ENCODE peak calls at places on chromosomes 13 and 19, in seven cellular contexts. E, W, C, P, T, U and I are unnamed samples.
A peak's percentile ranks its signal among the peaks of the same experiment; 100 is the strongest.

GRCh38 chr19:3968556-3969434 is 2.1 kb downstream of the DAPK3 start:
- DNase-seq in E (peak; percentile 79), W (peak; percentile 93), C (peak; percentile 57), P (peak; percentile 64), T (peak; percentile 79), U (peak; percentile 87), I (peak; percentile 85)

GRCh38 chr19:48966541-48967345 is 1.6 kb downstream of the FTL start:
- DNase-seq in E (no peak), W (no peak), C (no peak), P (peak; percentile 70), T (no peak), U (no peak), I (no peak)

GRCh38 chr19:33430674-33431277 is 57.3 kb downstream of the CEBPG start:
- DNase-seq in E (peak; percentile 67), W (peak; percentile 48), C (peak; percentile 83), P (peak; percentile 77), T (no peak), U (peak; percentile 71), I (peak; percentile 74)

GRCh38 chr13:63910406-63910957 is 2494.8 kb upstream of the PCDH20 start:
- DNase-seq in E (no peak), W (no peak), C (no peak), P (no peak), T (no peak), U (no peak), I (no peak)

GRCh38 chr13:52070929-52071523 is 46.5 kb downstream of the UTP14C start:
- DNase-seq in E (no peak), W (no peak), C (peak; percentile 36), P (peak; percentile 76), T (no peak), U (no peak), I (no peak)

GRCh38 chr13:60009300-60010248 is 154.2 kb downstream of the DIAPH3 start:
- DNase-seq in E (peak; percentile 94), W (no peak), C (no peak), P (peak; percentile 19), T (no peak), U (peak; percentile 82), I (no peak)

GRCh38 chr13:108919036-108919907 is 289.9 kb downstream of the MYO16 start:
- DNase-seq in E (no peak), W (no peak), C (no peak), P (no peak), T (no peak), U (no peak), I (no peak)

GRCh38 chr13:91135949-91136348 is 211.5 kb upstream of the MIR17HG start:
- DNase-seq in E (no peak), W (no peak), C (no peak), P (no peak), T (no peak), U (no peak), I (no peak)

GRCh38 chr13:79485014-79485441 is 4.1 kb downstream of the NDFIP2 start:
- DNase-seq in E (peak; percentile 56), W (peak; percentile 42), C (no peak), P (no peak), T (no peak), U (peak; percentile 59), I (no peak)

GRCh38 chr13:30312859-30313258 is 5.5 kb upstream of the KATNAL1 start:
- DNase-seq in E (no peak), W (no peak), C (no peak), P (no peak), T (no peak), U (no peak), I (no peak)

GRCh38 chr19:17415107-17415506 is 4.7 kb upstream of the MVB12A start:
- DNase-seq in E (no peak), W (no peak), C (no peak), P (no peak), T (no peak), U (no peak), I (no peak)

GRCh38 chr19:46303345-46303701 is 6.5 kb downstream of the HIF3A start:
- DNase-seq in E (no peak), W (no peak), C (no peak), P (no peak), T (no peak), U (no peak), I (no peak)
- H3K27ac ChIP-seq in E (peak overlapping the region; percentile 95), W (peak overlapping the region; percentile 97), C (no peak overlapping the region), P (no peak overlapping the region), T (peak overlapping the region; percentile 98), U (peak overlapping the region; percentile 95), I (peak overlapping the region; percentile 3)

GRCh38 chr19:41926028-41926860 is 2.0 kb downstream of the ERFL start:
- DNase-seq in E (no peak), W (no peak), C (peak; percentile 71), P (no peak), T (no peak), U (no peak), I (no peak)
- H3K27me3 ChIP-seq in E (peaks cover 93% of the 10 kb centered on the region), W (peaks cover 47% of the 10 kb centered on the region), C (peaks cover 17% of the 10 kb centered on the region), P (no peaks in the 10 kb centered on the region), T (peaks cover 8% of the 10 kb centered on the region), U (peaks cover 89% of the 10 kb centered on the region), I (no peaks in the 10 kb centered on the region)

GRCh38 chr13:39931505-39931904 is 276.0 kb downstream of the COG6 start:
- DNase-seq in E (no peak), W (no peak), C (no peak), P (no peak), T (no peak), U (no peak), I (no peak)
- TF ChIP-seq EP300 in E (no peak), W (no peak), C (no peak), P (no peak), T (no peak), U (no peak), I (no peak)

GRCh38 chr19:44848805-44849457 is 2.8 kb downstream of the NECTIN2 start:
- DNase-seq in E (no peak), W (no peak), C (peak; percentile 47), P (peak; percentile 40), T (no peak), U (no peak), I (peak; percentile 76)
- H3K27ac ChIP-seq in E (peak overlapping the region; percentile 96), W (peak overlapping the region; percentile 99), C (peak overlapping the region; percentile 53), P (peak overlapping the region; percentile 97), T (peak overlapping the region; percentile 100), U (peak overlapping the region; percentile 99), I (peak overlapping the region; percentile 93)

DNA sequence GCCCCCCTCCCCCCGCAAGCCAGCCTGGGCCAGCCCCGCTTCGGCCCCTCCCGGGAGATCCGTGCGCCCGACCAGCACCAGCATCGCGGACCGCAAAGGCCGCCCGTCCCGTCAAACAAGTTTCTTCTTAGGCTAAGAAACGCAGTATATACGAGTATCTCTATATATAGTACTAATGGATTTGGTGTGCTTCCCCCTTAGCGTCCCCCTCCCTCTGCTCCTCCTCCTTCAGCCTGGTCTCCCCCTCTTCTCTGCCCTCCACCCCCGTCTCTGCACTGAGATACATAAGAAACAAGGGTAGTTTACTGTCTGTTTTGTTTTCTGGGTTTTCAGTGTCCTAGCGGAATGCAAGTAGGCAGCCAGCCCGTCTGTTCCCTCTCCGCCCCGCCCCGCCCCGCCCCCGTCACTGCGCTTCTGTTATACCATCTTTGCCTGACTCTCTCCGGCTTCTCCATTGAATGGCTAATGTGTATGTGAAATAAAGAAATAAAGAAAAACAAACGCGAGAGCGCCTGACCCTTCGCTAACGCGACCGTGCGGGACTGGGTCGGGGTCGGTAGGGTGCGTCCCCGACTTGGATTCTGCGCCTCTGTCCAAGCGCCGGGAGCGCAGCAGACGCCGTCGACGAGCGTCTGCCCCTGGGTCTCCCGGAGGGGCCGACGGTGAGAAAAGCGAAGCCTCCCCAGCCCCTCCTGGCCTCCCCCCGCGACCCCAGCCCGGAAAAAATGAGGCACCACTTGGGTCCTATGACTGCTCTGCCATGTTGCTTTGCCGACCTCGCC is 4.2 kb downstream of the LYL1 start:
- DNase-seq in E (no peak), W (peak; percentile 42), C (no peak), P (peak; percentile 85), T (no peak), U (no peak), I (peak; percentile 56)
- H3K27me3 ChIP-seq in E (no peaks in the 10 kb centered on the region), W (no peaks in the 10 kb centered on the region), C (no peaks in the 10 kb centered on the region), P (no peaks in the 10 kb centered on the region), T (no peaks in the 10 kb centered on the region), U (no peaks in the 10 kb centered on the region), I (no peaks in the 10 kb centered on the region)

GRCh38 chr13:111627596-111627995 is 307.2 kb downstream of the TEX29 start:
- DNase-seq in E (no peak), W (no peak), C (no peak), P (no peak), T (no peak), U (no peak), I (no peak)

GRCh38 chr13:111630411-111630810 is 310.0 kb downstream of the TEX29 start:
- DNase-seq in E (no peak), W (no peak), C (no peak), P (no peak), T (no peak), U (no peak), I (no peak)

GRCh38 chr13:111629016-111629415 is 308.6 kb downstream of the TEX29 start:
- DNase-seq in E (no peak), W (no peak), C (no peak), P (no peak), T (no peak), U (no peak), I (no peak)

GRCh38 chr13:111629457-111629856 is 309.0 kb downstream of the TEX29 start:
- DNase-seq in E (no peak), W (no peak), C (no peak), P (no peak), T (no peak), U (no peak), I (no peak)

GRCh38 chr13:111629933-111630332 is 309.5 kb downstream of the TEX29 start:
- DNase-seq in E (no peak), W (no peak), C (no peak), P (no peak), T (no peak), U (no peak), I (no peak)
- TF ChIP-seq EP300 in E (no peak), W (no peak), C (no peak), P (no peak), T (no peak), U (no peak), I (no peak)

DNA sequence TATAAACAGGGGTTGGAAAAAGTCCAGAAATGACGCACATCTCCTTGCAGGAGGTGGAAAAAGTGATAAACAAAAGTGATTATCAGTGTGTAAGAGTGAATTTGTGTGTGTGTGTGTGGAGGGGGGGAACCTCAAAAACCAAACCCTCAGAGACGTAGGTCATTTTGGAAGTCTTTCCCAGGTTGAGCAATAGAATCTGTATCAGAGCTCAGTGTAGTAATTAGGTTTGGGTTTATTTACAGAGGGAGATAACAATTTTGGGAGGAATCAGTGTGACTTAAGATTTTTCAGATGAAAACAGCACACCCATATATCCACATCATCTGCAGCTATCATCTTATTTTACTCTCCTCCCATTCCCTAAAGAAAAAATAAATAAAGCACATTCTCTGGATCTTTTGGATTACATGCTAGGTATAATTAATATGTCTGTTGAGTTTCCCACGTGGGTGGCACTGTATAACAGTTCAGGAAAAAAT is 406.4 kb downstream of the FGF9 start:
- DNase-seq in E (no peak), W (no peak), C (no peak), P (no peak), T (no peak), U (no peak), I (no peak)
- H3K27ac ChIP-seq in E (no peak overlapping the region), W (no peak overlapping the region), C (no peak overlapping the region), P (no peak overlapping the region), T (no peak overlapping the region), U (no peak overlapping the region), I (no peak overlapping the region)

GRCh38 chr13:99969934-99970760 is 1.4 kb downstream of the ZIC5 start:
- DNase-seq in E (no peak), W (no peak), C (no peak), P (peak; percentile 82), T (no peak), U (no peak), I (peak; percentile 39)
- H3K27me3 ChIP-seq in E (peaks cover 97% of the 10 kb centered on the region), W (peaks cover 87% of the 10 kb centered on the region), C (peaks cover 91% of the 10 kb centered on the region), P (no peaks in the 10 kb centered on the region), T (peaks cover 13% of the 10 kb centered on the region), U (peaks cover 98% of the 10 kb centered on the region), I (peaks cover 22% of the 10 kb centered on the region)